ENCODE peak calls at places on chromosome 18, in seven cellular contexts. H is GM23248, A is PC-3, Q is GM23338, V is OCI-LY7, Z is SK-N-SH, K is neural progenitor cell. I is an unnamed sample.

GRCh38 chr18:49892148-49892924 is 79.0 kb upstream of the ACAA2 start:
- DNase-seq in Q (no peak), H (no peak), Z (no peak), K (no peak), A (peak), V (no peak), I (no peak)

GRCh38 chr18:32768646-32769206 is 4.1 kb downstream of the KLHL14 start:
- DNase-seq in Q (no peak), V (no peak), K (no peak), A (no peak), Z (no peak), H (no peak), I (no peak)

GRCh38 chr18:55018602-55019001 is 59.3 kb upstream of the CCDC68 start:
- DNase-seq in H (peak), Q (peak), V (no peak), K (no peak), Z (no peak), A (peak), I (no peak)

GRCh38 chr18:49062832-49063226 is 112.1 kb upstream of the SMAD7 start:
- DNase-seq in H (no peak), Q (no peak), Z (no peak), A (no peak), K (no peak), V (no peak), I (no peak)

GRCh38 chr18:21004721-21005120 is 106.9 kb downstream of the ROCK1 start:
- DNase-seq in K (no peak), Q (no peak), H (peak), A (no peak), Z (no peak), V (no peak), I (no peak)

GRCh38 chr18:48408727-48409590 is at the start of gene ZBTB7C:
- DNase-seq in A (no peak), V (no peak), K (peak), Q (peak), Z (peak), H (peak), I (peak)

GRCh38 chr18:25349926-25350560 is 1.9 kb downstream of the ZNF521 start:
- DNase-seq in A (no peak), V (no peak), H (peak), Z (peak), K (peak), Q (peak), I (peak)

GRCh38 chr18:68735498-68736343 is 20.8 kb upstream of the TMX3 start:
- DNase-seq in H (peak), A (peak), V (peak), Q (peak), Z (peak), K (peak), I (peak)

GRCh38 chr18:57538614-57539013 is 47.9 kb downstream of the FECH start:
- DNase-seq in A (no peak), V (no peak), Q (no peak), H (no peak), Z (no peak), K (no peak), I (no peak)
- TF ChIP-seq EZH2phosphoT487 in A (no peak), V (no peak), Q (no peak), H (no peak), Z (no peak), K (no peak), I (no peak)

GRCh38 chr18:74288730-74289129 is 3.0 kb downstream of the CYB5A start:
- DNase-seq in Z (no peak), V (no peak), A (peak), K (no peak), Q (no peak), H (peak), I (no peak)
- H3K4me2 ChIP-seq in Z (no peak), V (no peak), A (peak), K (no peak), Q (peak), H (peak), I (no peak)

GRCh38 chr18:8754995-8755955 is 49.9 kb downstream of the MTCL1 start:
- DNase-seq in V (peak), Z (no peak), A (peak), K (no peak), Q (no peak), H (peak), I (no peak)
- H3K27ac ChIP-seq in V (peak), Z (peak), A (peak), K (no peak), Q (no peak), H (peak), I (no peak)

DNA sequence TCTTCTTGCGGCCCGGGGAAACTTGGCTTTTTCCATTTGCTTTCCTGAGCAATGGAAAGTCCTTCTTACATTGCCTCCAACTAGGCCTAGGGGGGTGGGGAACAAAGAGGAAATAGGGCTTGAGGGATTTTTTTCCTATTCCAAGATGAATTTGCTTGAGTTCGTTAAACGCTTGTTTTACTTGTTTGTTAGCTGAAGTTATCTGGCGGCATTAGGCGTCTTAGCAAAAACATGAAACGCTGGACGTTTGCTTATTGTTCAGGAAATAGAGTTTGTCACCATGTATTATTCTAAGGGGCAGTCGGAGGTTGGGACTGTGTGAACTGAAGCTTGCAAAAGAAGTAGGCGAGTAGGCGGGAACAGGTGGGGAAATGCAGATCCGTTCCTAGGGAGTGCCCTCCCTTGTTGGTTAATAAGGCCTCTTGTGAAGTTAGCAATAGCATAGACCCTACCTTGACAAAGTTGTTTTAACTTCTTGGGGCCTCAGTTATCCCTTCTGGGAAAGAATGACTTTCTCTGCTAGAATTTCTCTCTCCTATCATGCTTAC is 1.9 kb downstream of the CABLES1 start:
- DNase-seq in K (peak), Q (peak), Z (no peak), A (no peak), V (peak), H (no peak), I (peak)
- TF ChIP-seq EZH2phosphoT487 in K (no peak), Q (no peak), Z (no peak), A (no peak), V (no peak), H (no peak), I (no peak)

GRCh38 chr18:8800876-8801262 is 95.5 kb downstream of the MTCL1 start:
- DNase-seq in H (peak), K (peak), A (no peak), Q (no peak), V (no peak), Z (no peak), I (no peak)
- H3K4me2 ChIP-seq in H (peak), K (peak), A (peak), Q (peak), V (no peak), Z (peak), I (no peak)

GRCh38 chr18:74796928-74797576 is 199.4 kb downstream of the ZNF407 start:
- DNase-seq in K (no peak), A (peak), Q (no peak), Z (peak), V (peak), H (peak), I (peak)
- H3K27ac ChIP-seq in K (no peak), A (no peak), Q (no peak), Z (peak), V (peak), H (peak), I (peak)

I was measured in MM.1S.